ENCODE peak calls at places on chromosome 2, in six cellular contexts. O is astrocyte of the hippocampus; D is NCI-H510A treated with DMSO at 0.1 percent for 48 hours; T is CD4-positive, alpha-beta memory T cell; U is stimulated activated CD8-positive, alpha-beta memory T cell treated with anti-CD3 and anti-CD28 coated beads, Interleukin-15, amount 100 ng/mL, for 24 hours; Q is iPS DF 19.7. Z is an unnamed sample.

GRCh38 chr2:237315170-237315880 is 98.6 kb downstream of the COL6A3 start:
- DNase-seq in Q (no peak), D (no peak), O (peak; percentile 96), T (no peak), U (no peak), Z (no peak)

GRCh38 chr2:61647044-61647443 is 108.9 kb upstream of the XPO1 start:
- DNase-seq in Q (no peak), O (no peak), U (no peak), T (no peak), D (no peak), Z (no peak)

GRCh38 chr2:174835797-174836255 is 71.6 kb upstream of the CHRNA1 start:
- DNase-seq in O (peak; percentile 90), T (no peak), U (peak; percentile 0), Q (no peak), D (no peak), Z (no peak)

GRCh38 chr2:47054867-47055266 is 100.2 kb downstream of the STPG4 start:
- DNase-seq in T (no peak), D (no peak), Q (no peak), U (no peak), O (no peak), Z (no peak)

GRCh38 chr2:209358992-209359391 is 64.9 kb upstream of the MAP2 start:
- DNase-seq in T (no peak), O (no peak), U (no peak), D (no peak), Q (no peak), Z (no peak)

GRCh38 chr2:212903413-212903812 is 248.0 kb downstream of the IKZF2 start:
- DNase-seq in U (no peak), O (no peak), D (no peak), T (no peak), Q (no peak), Z (no peak)

GRCh38 chr2:5473596-5473995 is 218.6 kb upstream of the SOX11 start:
- DNase-seq in T (no peak), O (no peak), Q (no peak), D (peak; percentile 2), U (no peak), Z (no peak)

GRCh38 chr2:32947076-32947483 is 327 bp downstream of the LTBP1 start:
- DNase-seq in U (no peak), D (no peak), Q (no peak), O (no peak), T (no peak), Z (no peak)

GRCh38 chr2:137945229-137945628 is 19.0 kb upstream of the HNMT start:
- DNase-seq in Q (no peak), O (no peak), U (no peak), D (no peak), T (no peak), Z (no peak)

GRCh38 chr2:224142397-224143312 is 103.6 kb upstream of the SERPINE2 start:
- DNase-seq in U (no peak), O (peak; percentile 39), T (no peak), D (no peak), Q (no peak), Z (no peak)

GRCh38 chr2:147051248-147051647 is 793.6 kb upstream of the ACVR2A start:
- DNase-seq in O (no peak), Q (no peak), U (no peak), T (no peak), D (no peak), Z (no peak)